ENCODE peak calls at places on chromosome 11, in eight cellular contexts. K is neural progenitor cell, Z is kidney, M is GM23338, N is astrocyte of the spinal cord, G is mesothelial cell of epicardium, X is right atrium auricular region, V is OCI-LY7. B is an unnamed sample.

GRCh38 chr11:112196519-112197087 is 21.3 kb downstream of the BCO2 start:
- DNase-seq in Z (no peak), X (no peak), K (no peak), V (no peak), M (no peak), N (no peak), G (no peak), B (no peak)

GRCh38 chr11:107598225-107599139 is 7.5 kb downstream of the ELMOD1 start:
- DNase-seq in M (peak; percentile 73), V (peak; percentile 6), Z (no peak), N (no peak), X (no peak), G (no peak), K (peak; percentile 58), B (no peak)

GRCh38 chr11:117919326-117920275 is 9.6 kb downstream of the TMPRSS13 start:
- DNase-seq in V (no peak), M (no peak), Z (no peak), N (no peak), K (no peak), G (no peak), X (no peak), B (peak; percentile 56)

GRCh38 chr11:94036096-94036495 is 14.9 kb downstream of the HEPHL1 start:
- DNase-seq in Z (no peak), M (no peak), G (no peak), X (no peak), K (no peak), V (no peak), N (no peak), B (no peak)

GRCh38 chr11:124669193-124669592 is 4.3 kb downstream of the SIAE start:
- DNase-seq in Z (no peak), X (no peak), M (peak; percentile 62), G (no peak), V (peak; percentile 59), K (peak; percentile 57), N (peak; percentile 48), B (no peak)

GRCh38 chr11:17350455-17351170 is 987 bp upstream of the NCR3LG1 start:
- DNase-seq in V (no peak), M (no peak), Z (no peak), N (no peak), X (no peak), K (no peak), G (no peak), B (no peak)

GRCh38 chr11:74981888-74982287 is 6.8 kb upstream of the NEU3 start:
- DNase-seq in K (no peak), N (no peak), G (no peak), M (no peak), X (no peak), Z (no peak), V (no peak), B (no peak)

GRCh38 chr11:13963169-13963948 is 836 bp downstream of the SPON1 start:
- DNase-seq in M (peak; percentile 58), K (peak; percentile 66), Z (peak; percentile 85), G (no peak), V (no peak), N (no peak), X (no peak), B (no peak)

GRCh38 chr11:124798991-124799383 is 1.2 kb downstream of the MSANTD2 start:
- DNase-seq in N (peak; percentile 62), Z (no peak), K (no peak), V (peak; percentile 35), G (no peak), X (no peak), M (peak; percentile 56), B (no peak)

GRCh38 chr11:110069158-110069737 is 23.9 kb upstream of the ZC3H12C start:
- DNase-seq in N (peak; percentile 61), K (no peak), M (no peak), X (no peak), G (no peak), V (no peak), Z (no peak), B (no peak)

GRCh38 chr11:110774138-110775014 is 62.1 kb upstream of the ARHGAP20 start:
- DNase-seq in N (peak; percentile 40), X (no peak), K (no peak), V (no peak), G (no peak), M (no peak), Z (no peak), B (no peak)

GRCh38 chr11:123197711-123198110 is 2.7 kb upstream of the CLMP start:
- DNase-seq in K (no peak), X (no peak), G (no peak), Z (no peak), V (no peak), N (no peak), M (no peak), B (no peak)

GRCh38 chr11:108788565-108789199 is 123.8 kb downstream of the DDX10 start:
- DNase-seq in M (peak; percentile 75), N (peak; percentile 50), G (no peak), K (peak; percentile 35), X (no peak), Z (no peak), V (peak; percentile 6), B (no peak)

GRCh38 chr11:29173660-29174062 is 843.2 kb downstream of the KCNA4 start:
- DNase-seq in N (peak; percentile 93), X (no peak), V (no peak), G (no peak), M (no peak), K (no peak), Z (no peak), B (no peak)

GRCh38 chr11:47997063-47998053 is 17.0 kb downstream of the PTPRJ start:
- DNase-seq in N (no peak), M (no peak), K (no peak), Z (peak; percentile 45), X (no peak), G (no peak), V (no peak), B (no peak)

GRCh38 chr11:57315491-57315890 is 9.3 kb downstream of the TNKS1BP1 start:
- DNase-seq in M (peak; percentile 50), K (no peak), G (no peak), V (no peak), X (no peak), N (peak; percentile 61), Z (peak; percentile 57), B (peak; percentile 34)

GRCh38 chr11:59669611-59670009 is 773 bp upstream of the PATL1 start:
- DNase-seq in V (no peak), X (no peak), K (no peak), G (no peak), M (peak; percentile 63), Z (peak; percentile 85), N (no peak), B (no peak)

GRCh38 chr11:13776134-13776815 is 107.8 kb downstream of the FAR1 start:
- DNase-seq in X (no peak), N (no peak), K (peak; percentile 40), V (peak; percentile 87), M (peak; percentile 57), Z (no peak), G (no peak), B (no peak)

GRCh38 chr11:85759915-85760314 is 51.0 kb downstream of the SYTL2 start:
- DNase-seq in X (no peak), M (peak; percentile 22), Z (no peak), K (no peak), V (no peak), N (peak; percentile 90), G (no peak), B (no peak)

GRCh38 chr11:119342362-119343130 is 1.9 kb upstream of the C1QTNF5 start:
- DNase-seq in V (no peak), K (no peak), M (no peak), Z (peak; percentile 61), X (no peak), N (no peak), G (no peak), B (peak; percentile 81)

GRCh38 chr11:82250047-82250446 is 483.6 kb downstream of the FAM181B start:
- DNase-seq in Z (no peak), M (no peak), X (no peak), G (no peak), N (no peak), K (no peak), V (no peak), B (no peak)

GRCh38 chr11:65225284-65226102 is 36.3 kb upstream of the POLA2 start:
- DNase-seq in K (peak; percentile 81), M (peak; percentile 88), X (peak; percentile 72), G (no peak), V (peak; percentile 67), N (peak; percentile 53), Z (peak; percentile 87), B (no peak)

GRCh38 chr11:86551286-86551685 is 121.1 kb downstream of the ME3 start:
- DNase-seq in K (no peak), N (peak; percentile 93), X (no peak), M (no peak), G (no peak), Z (no peak), V (no peak), B (no peak)

GRCh38 chr11:79456501-79456900 is 15.7 kb upstream of the TENM4 start:
- DNase-seq in M (no peak), V (no peak), X (no peak), G (no peak), Z (no peak), N (no peak), K (no peak), B (no peak)

GRCh38 chr11:108286369-108286768 is 63.5 kb downstream of the ATM start:
- DNase-seq in K (no peak), X (no peak), M (peak; percentile 16), V (no peak), G (no peak), N (no peak), Z (no peak), B (no peak)

GRCh38 chr11:71895961-71896360 is 17.7 kb downstream of the DEFB131B start:
- DNase-seq in K (no peak), N (no peak), M (no peak), Z (no peak), G (no peak), V (no peak), X (no peak), B (no peak)
- TF ChIP-seq CTCF in K (no peak), N (no peak), M (no peak), Z (no peak), G (no peak), V (no peak), X (no peak), B (no peak)

GRCh38 chr11:63274776-63275175 is 31.4 kb upstream of the SLC22A25 start:
- DNase-seq in X (no peak), N (no peak), K (no peak), G (no peak), Z (no peak), M (peak; percentile 9), V (no peak), B (no peak)
- TF ChIP-seq CTCF in X (no peak), N (no peak), K (no peak), G (no peak), Z (no peak), M (peak; percentile 19), V (peak; percentile 39), B (peak; percentile 7)

DNA sequence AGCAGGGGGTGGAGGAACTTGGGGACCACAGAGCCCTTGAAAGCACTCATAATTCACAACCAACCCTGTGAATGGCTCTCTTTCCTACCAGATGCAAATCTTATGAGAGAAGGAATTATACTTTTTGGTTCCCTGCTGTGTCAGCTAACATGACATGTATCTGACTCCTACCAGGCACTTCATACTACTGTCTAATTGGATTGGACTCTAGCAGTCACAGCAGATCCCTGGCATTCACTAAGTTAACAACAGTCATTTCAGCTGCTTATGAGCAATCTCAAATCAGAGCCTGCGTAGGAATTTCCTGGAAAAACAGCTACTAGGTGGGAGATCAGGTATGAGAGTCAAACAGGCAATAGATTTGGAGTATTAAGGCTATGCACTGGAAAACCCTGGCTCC is 11.1 kb upstream of the ENDOD1 start:
- DNase-seq in K (no peak), X (no peak), V (no peak), M (no peak), N (peak; percentile 43), G (no peak), Z (no peak), B (no peak)
- TF ChIP-seq CTCF in K (no peak), X (no peak), V (no peak), M (no peak), N (no peak), G (no peak), Z (no peak), B (no peak)

GRCh38 chr11:40401132-40401853 is 1058.2 kb downstream of the LRRC4C start:
- DNase-seq in K (no peak), M (no peak), N (no peak), V (no peak), Z (no peak), X (no peak), G (no peak), B (no peak)
- TF ChIP-seq CTCF in K (no peak), M (no peak), N (no peak), V (no peak), Z (no peak), X (no peak), G (no peak), B (no peak)